ENCODE peak calls at places on chromosomes 6 and 20, in seven cellular contexts. Y is effector memory CD4-positive, alpha-beta T cell; T is left ventricle myocardium inferior; N is fibroblast of lung; R is mammary epithelial cell; X is suprapubic skin; A is heart right ventricle. B is an unnamed sample.

GRCh38 chr6:33249732-33250625 is 21.7 kb downstream of the VPS52 start:
- DNase-seq in R (peak; percentile 88), X (peak; percentile 61), T (no peak), N (peak; percentile 84), Y (no peak), A (peak; percentile 27), B (no peak)

GRCh38 chr20:13355386-13355785 is 134.3 kb downstream of the ISM1 start:
- DNase-seq in A (no peak), N (no peak), T (no peak), R (peak; percentile 41), X (no peak), Y (no peak), B (no peak)

GRCh38 chr6:14818422-14818884 is 427.4 kb upstream of the JARID2 start:
- DNase-seq in X (no peak), T (peak; percentile 22), A (peak; percentile 18), N (no peak), Y (no peak), R (no peak), B (no peak)

GRCh38 chr20:39107741-39108140 is 145.6 kb downstream of the DHX35 start:
- DNase-seq in T (no peak), R (no peak), X (no peak), Y (no peak), N (no peak), A (no peak), B (no peak)

GRCh38 chr20:45826381-45827019 is 612 bp downstream of the TNNC2 start:
- DNase-seq in Y (no peak), A (peak; percentile 47), T (no peak), R (no peak), N (no peak), X (no peak), B (no peak)

GRCh38 chr6:124430741-124431140 is 531.5 kb upstream of the RNF217 start:
- DNase-seq in T (no peak), A (no peak), N (peak; percentile 34), R (no peak), X (no peak), Y (no peak), B (no peak)

GRCh38 chr6:13348320-13349113 is 20.2 kb upstream of the TBC1D7 start:
- DNase-seq in A (no peak), T (no peak), X (no peak), Y (no peak), N (no peak), R (no peak), B (no peak)

GRCh38 chr20:348972-349841 is 2.3 kb downstream of the NRSN2 start:
- DNase-seq in A (no peak), T (no peak), N (no peak), Y (no peak), R (no peak), X (no peak), B (no peak)

GRCh38 chr6:154984146-154984545 is 11.0 kb upstream of the TIAM2 start:
- DNase-seq in Y (no peak), R (no peak), N (peak; percentile 29), X (no peak), A (no peak), T (no peak), B (no peak)

GRCh38 chr6:167733740-167734661 is 92.7 kb upstream of the AFDN start:
- DNase-seq in N (peak; percentile 3), A (no peak), T (no peak), Y (no peak), X (peak; percentile 65), R (no peak), B (peak; percentile 50)

GRCh38 chr6:137677714-137678113 is 183.5 kb upstream of the OLIG3 start:
- DNase-seq in T (peak; percentile 31), Y (no peak), X (no peak), N (no peak), R (no peak), A (no peak), B (no peak)

GRCh38 chr20:50464026-50464724 is 46.0 kb upstream of the PTPN1 start:
- DNase-seq in R (peak; percentile 35), T (peak; percentile 39), N (peak; percentile 30), X (peak; percentile 75), Y (peak; percentile 14), A (peak; percentile 45), B (peak; percentile 70)

GRCh38 chr6:131159578-131159977 is 24.3 kb downstream of the AKAP7 start:
- DNase-seq in T (no peak), A (no peak), Y (no peak), N (peak; percentile 87), R (peak; percentile 87), X (no peak), B (no peak)

GRCh38 chr6:19895866-19896579 is 58.9 kb downstream of the ID4 start:
- DNase-seq in A (no peak), Y (no peak), T (no peak), N (no peak), R (peak; percentile 69), X (no peak), B (no peak)

GRCh38 chr6:43933111-43933885 is 163.3 kb downstream of the VEGFA start:
- DNase-seq in X (peak; percentile 44), A (no peak), R (no peak), Y (no peak), N (peak; percentile 55), T (peak; percentile 4), B (peak; percentile 79)

GRCh38 chr20:35618372-35619131 is 2.9 kb downstream of the SPAG4 start:
- DNase-seq in Y (no peak), A (peak; percentile 33), T (no peak), R (peak; percentile 42), X (no peak), N (peak; percentile 23), B (no peak)

GRCh38 chr6:52590634-52590985 is 13.8 kb upstream of the TRAM2 start:
- DNase-seq in Y (no peak), T (no peak), A (no peak), N (peak; percentile 57), X (no peak), R (no peak), B (no peak)

GRCh38 chr6:134534708-134535149 is 216.8 kb upstream of the SGK1 start:
- DNase-seq in R (peak; percentile 76), A (no peak), N (peak; percentile 77), Y (no peak), T (no peak), X (no peak), B (no peak)

GRCh38 chr6:40322336-40322735 is 264.8 kb downstream of the LRFN2 start:
- DNase-seq in N (no peak), Y (no peak), R (no peak), A (no peak), T (no peak), X (no peak), B (no peak)

GRCh38 chr6:154450498-154450897 is 60.0 kb downstream of the CNKSR3 start:
- DNase-seq in T (no peak), R (no peak), A (no peak), N (no peak), X (no peak), Y (no peak), B (no peak)

GRCh38 chr20:54940471-54940870 is 465.1 kb downstream of the DOK5 start:
- DNase-seq in Y (no peak), A (no peak), N (no peak), X (no peak), T (no peak), R (no peak), B (no peak)

GRCh38 chr6:56517155-56517745 is 125.4 kb downstream of the DST start:
- DNase-seq in N (peak; percentile 32), A (no peak), R (no peak), T (no peak), X (no peak), Y (no peak), B (no peak)

GRCh38 chr6:101042966-101043365 is 161.8 kb upstream of the ASCC3 start:
- DNase-seq in Y (no peak), A (no peak), N (no peak), R (no peak), X (no peak), T (no peak), B (no peak)

GRCh38 chr20:57598060-57598459 is 22.2 kb downstream of the ZBP1 start:
- DNase-seq in Y (no peak), N (no peak), X (no peak), R (no peak), T (no peak), A (peak; percentile 3), B (no peak)

GRCh38 chr20:18259730-18260129 is 28.6 kb upstream of the ZNF133 start:
- DNase-seq in X (no peak), A (no peak), Y (no peak), T (no peak), N (no peak), R (no peak), B (no peak)

DNA sequence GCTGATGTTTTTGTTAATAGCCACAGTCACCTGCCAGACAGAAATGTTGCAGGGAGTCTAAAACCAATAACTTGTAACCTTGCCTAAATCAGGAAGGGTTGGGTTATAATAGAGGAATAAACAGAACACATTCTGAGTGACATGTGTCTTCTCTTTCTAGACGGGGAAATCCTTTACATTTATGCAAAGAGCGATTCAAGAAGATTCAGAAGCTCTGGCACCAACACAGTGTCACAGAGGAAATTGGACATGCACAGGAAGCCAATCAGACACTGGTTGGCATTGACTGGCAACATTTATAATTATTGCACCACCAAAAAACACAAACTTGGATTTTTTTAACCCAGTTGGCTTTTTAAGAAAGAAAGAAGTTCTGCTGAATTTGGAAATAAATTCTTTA is 31.5 kb downstream of the PRPH2 start:
- DNase-seq in T (no peak), X (no peak), A (no peak), N (no peak), R (no peak), Y (no peak), B (no peak)
- H3K36me3 ChIP-seq in T (peaks cover 75% of the 10 kb centered on the region), X (peaks cover 79% of the 10 kb centered on the region), A (no peaks in the 10 kb centered on the region), N (peaks cover 9% of the 10 kb centered on the region), R (peaks cover 16% of the 10 kb centered on the region), Y (peaks cover 49% of the 10 kb centered on the region), B (peaks cover 6% of the 10 kb centered on the region)

GRCh38 chr6:21045135-21045616 is 510.9 kb downstream of the CDKAL1 start:
- DNase-seq in Y (no peak), N (peak; percentile 77), R (no peak), T (no peak), X (no peak), A (no peak), B (no peak)

GRCh38 chr6:21049572-21049971 is 515.3 kb downstream of the CDKAL1 start:
- DNase-seq in Y (no peak), R (no peak), X (no peak), N (peak; percentile 61), T (no peak), A (no peak), B (no peak)

GRCh38 chr6:21050930-21051329 is 516.7 kb downstream of the CDKAL1 start:
- DNase-seq in N (no peak), X (no peak), Y (no peak), R (no peak), T (no peak), A (no peak), B (no peak)

GRCh38 chr6:21048047-21048446 is 513.8 kb downstream of the CDKAL1 start:
- DNase-seq in N (no peak), R (no peak), X (no peak), A (no peak), Y (no peak), T (no peak), B (no peak)

GRCh38 chr6:21046276-21046675 is 512.0 kb downstream of the CDKAL1 start:
- DNase-seq in T (no peak), R (no peak), Y (no peak), X (no peak), N (peak; percentile 57), A (peak; percentile 19), B (no peak)
- H3K4me3 ChIP-seq in T (no peak overlapping the region), R (no peak overlapping the region), Y (no peak overlapping the region), X (no peak overlapping the region), N (no peak overlapping the region), A (no peak overlapping the region), B (no peak overlapping the region)

GRCh38 chr20:41415191-41415590 is 48.6 kb upstream of the EMILIN3 start:
- DNase-seq in Y (no peak), R (no peak), T (no peak), A (no peak), N (no peak), X (no peak), B (no peak)
- H3K36me3 ChIP-seq in Y (peaks cover 74% of the 10 kb centered on the region), R (peaks cover 3% of the 10 kb centered on the region), T (peaks cover 71% of the 10 kb centered on the region), A (peaks cover 3% of the 10 kb centered on the region), N (peaks cover 2% of the 10 kb centered on the region), X (peaks cover 86% of the 10 kb centered on the region), B (no peaks in the 10 kb centered on the region)

GRCh38 chr6:160930547-160931377 is 60.8 kb upstream of the MAP3K4 start:
- DNase-seq in A (peak; percentile 83), X (peak; percentile 90), R (peak; percentile 61), Y (peak; percentile 16), N (peak; percentile 76), T (peak; percentile 76), B (peak; percentile 88)
- H3K4me3 ChIP-seq in A (peak overlapping the region; percentile 43), X (peak overlapping the region; percentile 62), R (peak overlapping the region; percentile 54), Y (peak overlapping the region; percentile 39), N (peak overlapping the region; percentile 59), T (peak overlapping the region; percentile 73), B (peak overlapping the region; percentile 36)

B was measured in hepatocyte.